ENCODE peak calls at places on chromosomes 2 and 18, in four cellular contexts. E, L, S and K are unnamed samples.

GRCh38 chr2:96594701-96595152 is 43.4 kb downstream of the KANSL3 start:
- DNase-seq in E (no peak), L (no peak), S (no peak), K (no peak)

GRCh38 chr18:13386891-13387801 is 168.6 kb downstream of the LDLRAD4 start:
- DNase-seq in S (no peak), L (no peak), E (no peak), K (no peak)

GRCh38 chr18:77058186-77058847 is 74.3 kb downstream of the MBP start:
- DNase-seq in E (no peak), S (peak; percentile 49), L (no peak), K (no peak)

GRCh38 chr2:70686577-70687460 is 81.2 kb downstream of the ADD2 start:
- DNase-seq in L (peak; percentile 46), E (no peak), S (peak; percentile 66), K (no peak)

GRCh38 chr2:173716458-173717052 is 248.6 kb downstream of the SP3 start:
- DNase-seq in S (no peak), E (no peak), L (no peak), K (no peak)

GRCh38 chr2:11375689-11376027 is 31.2 kb upstream of the ROCK2 start:
- DNase-seq in E (no peak), L (no peak), S (no peak), K (no peak)

GRCh38 chr2:135265960-135266490 is 213.9 kb downstream of the RAB3GAP1 start:
- DNase-seq in S (no peak), E (no peak), L (no peak), K (no peak)

GRCh38 chr2:7577769-7578168 is 660.6 kb downstream of the RNF144A start:
- DNase-seq in L (no peak), S (no peak), E (no peak), K (no peak)

GRCh38 chr2:10451819-10452218 is 3.7 kb upstream of the ODC1 start:
- DNase-seq in L (no peak), S (no peak), E (no peak), K (no peak)

GRCh38 chr2:10400568-10400977 is 47.6 kb downstream of the ODC1 start:
- DNase-seq in L (no peak), S (no peak), E (no peak), K (no peak)

GRCh38 chr2:162230761-162231160 is 12.5 kb downstream of the FAP start:
- DNase-seq in E (no peak), S (no peak), L (no peak), K (no peak)

GRCh38 chr2:239278361-239278760 is 122.5 kb downstream of the HDAC4 start:
- DNase-seq in L (no peak), S (no peak), E (no peak), K (no peak)

GRCh38 chr18:11163668-11164067 is 14.3 kb upstream of the PIEZO2 start:
- DNase-seq in S (no peak), L (peak; percentile 36), E (no peak), K (no peak)

GRCh38 chr2:136023416-136023815 is 38.0 kb upstream of the DARS1 start:
- DNase-seq in L (no peak), E (no peak), S (no peak), K (no peak)

GRCh38 chr2:170514140-170514539 is 201.0 kb upstream of the SP5 start:
- DNase-seq in S (no peak), E (no peak), L (no peak), K (no peak)

GRCh38 chr2:128638741-128639477 is 320.2 kb upstream of the HS6ST1 start:
- DNase-seq in L (no peak), E (peak; percentile 80), S (no peak), K (no peak)

GRCh38 chr2:138267161-138267901 is 234.2 kb upstream of the SPOPL start:
- DNase-seq in L (peak; percentile 88), E (no peak), S (peak; percentile 87), K (peak; percentile 49)

GRCh38 chr2:207772081-207772843 is 2.6 kb upstream of the FZD5 start:
- DNase-seq in S (peak; percentile 51), L (no peak), E (peak; percentile 73), K (no peak)

GRCh38 chr2:72674982-72675915 is 150.6 kb downstream of the EXOC6B start:
- DNase-seq in L (no peak), E (no peak), S (no peak), K (no peak)

GRCh38 chr2:167404896-167405295 is 516.6 kb downstream of the XIRP2 start:
- DNase-seq in L (peak; percentile 43), S (peak; percentile 74), E (no peak), K (no peak)

GRCh38 chr2:232300894-232301387 is 77.6 kb upstream of the ALPP start:
- DNase-seq in E (no peak), S (peak; percentile 62), L (peak; percentile 29), K (no peak)

DNA sequence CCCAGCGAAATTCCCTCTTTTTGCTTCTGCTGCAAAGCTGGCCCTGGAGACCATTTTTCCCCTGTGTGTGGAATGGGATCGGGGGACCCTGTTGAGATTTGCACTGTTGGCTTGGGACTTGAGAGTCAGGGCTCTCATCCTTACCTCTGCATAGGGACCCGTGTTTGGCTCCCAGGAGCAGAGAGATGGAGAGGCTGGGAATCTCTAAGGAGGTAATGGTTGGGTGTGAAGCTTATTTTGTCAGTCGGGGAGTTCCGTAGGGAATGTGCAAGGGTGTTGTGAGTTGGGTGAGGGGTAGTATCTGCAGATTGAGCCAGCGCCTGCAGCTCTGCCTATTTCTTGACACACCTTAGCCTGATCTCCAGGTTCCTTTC is 4.5 kb downstream of the GATA6 start:
- DNase-seq in L (no peak), E (no peak), S (no peak), K (no peak)
- H3K4me3 ChIP-seq in L (no peak overlapping the region), E (no peak overlapping the region), S (no peak overlapping the region), K (no peak overlapping the region)

GRCh38 chr18:24016643-24017042 is 2.1 kb downstream of the TTC39C start:
- DNase-seq in S (no peak), L (no peak), E (no peak), K (no peak)
- H3K4me3 ChIP-seq in S (no peak overlapping the region), L (no peak overlapping the region), E (no peak overlapping the region), K (no peak overlapping the region)

DNA sequence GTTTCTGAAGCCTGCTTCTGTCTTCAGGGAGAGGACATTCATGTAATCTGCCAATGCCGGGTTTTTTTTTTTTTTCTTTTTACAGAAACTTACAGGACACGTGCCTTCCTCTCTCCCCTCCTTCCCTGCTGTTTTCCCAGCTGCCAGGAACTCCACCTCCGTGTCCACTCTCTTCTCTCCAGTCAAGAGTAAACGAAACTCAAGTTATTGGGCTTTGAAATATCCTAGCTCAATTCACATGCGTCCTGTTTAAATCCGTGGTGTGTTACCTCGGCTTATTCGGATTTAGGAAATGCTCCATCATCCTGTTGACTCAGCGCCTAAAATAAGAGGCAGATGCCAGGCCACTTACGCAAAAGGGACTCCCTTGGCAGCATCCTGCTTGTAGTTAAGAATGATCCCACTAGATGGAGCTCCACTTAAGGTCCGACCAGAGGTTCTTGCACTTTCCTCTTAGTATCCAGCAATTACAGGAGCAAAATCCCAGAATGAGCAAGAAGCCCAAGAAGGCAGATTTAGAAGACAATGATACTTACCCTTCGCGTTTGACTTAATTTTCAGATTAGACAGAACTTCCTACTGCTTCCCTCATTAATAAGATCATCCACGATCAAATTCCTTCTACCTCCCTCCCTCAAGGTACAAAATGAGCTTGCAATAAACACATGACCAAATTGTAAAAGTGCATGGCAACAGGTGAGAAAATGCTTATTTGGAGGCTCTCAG is 97.2 kb upstream of the ZCCHC2 start:
- DNase-seq in E (peak; percentile 89), S (peak; percentile 99), L (peak; percentile 96), K (peak; percentile 92)
- H3K4me3 ChIP-seq in E (peak overlapping the region; percentile 78), S (peak overlapping the region; percentile 45), L (peak overlapping the region; percentile 22), K (peak overlapping the region; percentile 55)

GRCh38 chr18:59996370-59996966 is 96.7 kb downstream of the PMAIP1 start:
- DNase-seq in S (peak; percentile 75), E (no peak), L (peak; percentile 57), K (peak; percentile 23)
- H3K4me3 ChIP-seq in S (no peak overlapping the region), E (no peak overlapping the region), L (no peak overlapping the region), K (no peak overlapping the region)

GRCh38 chr2:197876524-197876923 is 72.1 kb downstream of the PLCL1 start:
- DNase-seq in S (no peak), L (no peak), E (no peak), K (no peak)
- H3K4me3 ChIP-seq in S (no peak overlapping the region), L (no peak overlapping the region), E (no peak overlapping the region), K (no peak overlapping the region)

GRCh38 chr2:20664431-20665260 is 2.3 kb upstream of the GDF7 start:
- DNase-seq in E (no peak), L (no peak), S (no peak), K (no peak)
- H3K4me3 ChIP-seq in E (no peak overlapping the region), L (no peak overlapping the region), S (no peak overlapping the region), K (no peak overlapping the region)

GRCh38 chr2:240721596-240722180 is 30.0 kb downstream of the AQP12A start:
- DNase-seq in S (no peak), L (no peak), E (no peak), K (no peak)

GRCh38 chr2:240719676-240720545 is 28.2 kb downstream of the AQP12A start:
- DNase-seq in S (no peak), L (no peak), E (no peak), K (no peak)

GRCh38 chr2:240718896-240719490 is 27.3 kb downstream of the AQP12A start:
- DNase-seq in S (no peak), L (no peak), E (no peak), K (no peak)

GRCh38 chr2:240722376-240722775 is 30.7 kb downstream of the AQP12A start:
- DNase-seq in S (no peak), L (no peak), E (no peak), K (no peak)

DNA sequence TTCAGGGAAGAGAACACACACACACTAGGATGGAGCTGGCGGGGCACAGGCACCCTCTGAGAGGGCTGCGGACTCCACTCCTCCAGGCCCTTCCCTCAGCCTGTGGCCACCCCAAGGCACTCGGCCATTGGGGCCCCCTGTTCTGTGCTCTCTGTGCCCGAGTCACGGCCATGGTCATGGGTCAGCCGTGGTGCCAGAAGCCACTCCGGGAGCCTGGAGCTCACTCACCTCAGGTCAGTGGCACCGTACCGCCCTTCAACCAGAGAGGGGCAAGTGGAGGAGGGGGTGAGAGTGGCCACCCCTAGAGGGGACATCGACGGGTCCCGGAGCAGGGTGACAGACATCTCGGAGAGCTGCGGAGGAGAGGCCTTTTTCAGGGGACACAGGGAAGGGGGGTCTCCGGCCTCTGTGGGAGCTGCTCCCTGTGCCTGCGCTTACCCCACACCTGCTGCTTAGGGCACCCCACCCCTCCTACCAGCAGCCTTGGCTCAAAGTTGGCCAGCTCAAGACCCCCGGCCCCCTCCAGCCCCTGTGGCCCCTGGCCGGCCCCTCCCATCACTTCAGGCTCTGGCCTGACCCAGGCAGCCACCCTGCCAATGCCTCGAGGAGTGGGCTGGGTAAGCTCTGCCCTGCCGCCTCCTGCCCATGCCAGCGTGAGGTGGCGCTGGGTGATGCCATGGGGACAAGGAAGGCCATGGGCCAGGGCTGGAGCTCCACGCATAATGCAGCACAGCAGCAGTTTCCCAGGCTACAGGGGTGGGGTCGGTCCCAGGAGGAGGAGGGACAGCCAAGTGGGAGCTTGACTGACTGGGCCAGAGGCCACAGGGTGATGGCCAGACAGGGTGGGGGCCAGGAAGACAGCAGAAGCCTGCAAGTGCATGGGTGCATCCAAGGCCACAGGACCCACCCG is 29.3 kb downstream of the AQP12A start:
- DNase-seq in E (no peak), S (no peak), L (no peak), K (no peak)
- H3K4me3 ChIP-seq in E (no peak overlapping the region), S (no peak overlapping the region), L (no peak overlapping the region), K (no peak overlapping the region)

GRCh38 chr18:75127143-75128021 is 81.6 kb downstream of the PTGR3 start:
- DNase-seq in E (no peak), S (no peak), L (no peak), K (no peak)

GRCh38 chr18:75128051-75128605 is 80.8 kb downstream of the PTGR3 start:
- DNase-seq in S (no peak), E (no peak), L (no peak), K (no peak)

GRCh38 chr18:75124967-75125358 is 84.0 kb downstream of the PTGR3 start:
- DNase-seq in E (no peak), L (no peak), S (no peak), K (no peak)

GRCh38 chr18:75124551-75124950 is 84.4 kb downstream of the PTGR3 start:
- DNase-seq in L (no peak), S (no peak), E (no peak), K (no peak)

GRCh38 chr18:75125359-75126331 is 83.3 kb downstream of the PTGR3 start:
- DNase-seq in L (no peak), S (peak; percentile 5), E (no peak), K (no peak)
- H3K4me3 ChIP-seq in L (no peak overlapping the region), S (peak overlapping the region; percentile 28), E (no peak overlapping the region), K (peak overlapping the region; percentile 32)